ENCODE peak calls at places on chromosomes 2 and 18, in ten cellular contexts. C is NCI-H2081; R is transverse colon; B is pancreas; W is HuH-7.5; V is cardiac septum; X is fibroblast of mammary gland; J is left cardiac atrium; O is ELR; F is stimulated activated naive CD4-positive, alpha-beta T cell. K is an unnamed sample.

GRCh38 chr2:71800106-71800809 is 346.9 kb downstream of the DYSF start:
- DNase-seq in C (no peak), R (no peak), B (no peak), W (no peak), V (peak), X (no peak), J (no peak), O (no peak), F (no peak), K (no peak)

GRCh38 chr18:3478262-3478978 is 28.4 kb downstream of the TGIF1 start:
- DNase-seq in C (no peak), R (no peak), B (no peak), W (no peak), V (no peak), X (peak), J (no peak), O (peak), F (no peak), K (no peak)

GRCh38 chr18:44715841-44716240 is 35.2 kb downstream of the SETBP1 start:
- DNase-seq in C (peak), R (no peak), B (no peak), W (no peak), V (no peak), X (no peak), J (no peak), O (no peak), F (no peak), K (no peak)

GRCh38 chr2:174984561-174984960 is 20.6 kb downstream of the CHN1 start:
- DNase-seq in C (no peak), R (no peak), B (no peak), W (no peak), V (no peak), X (no peak), J (no peak), O (no peak), F (no peak), K (no peak)

GRCh38 chr2:240121190-240121589 is 14.9 kb downstream of the COPS9 start:
- DNase-seq in C (no peak), R (no peak), B (no peak), W (no peak), V (no peak), X (no peak), J (no peak), O (no peak), F (no peak), K (no peak)

GRCh38 chr2:127176371-127177311 is 43.5 kb downstream of the CYP27C1 start:
- DNase-seq in C (no peak), R (peak), B (no peak), W (no peak), V (peak), X (peak), J (peak), O (peak), F (no peak), K (no peak)

GRCh38 chr2:53512071-53512841 is 255.3 kb upstream of the CHAC2 start:
- DNase-seq in C (no peak), R (no peak), B (no peak), W (no peak), V (no peak), X (peak), J (no peak), O (peak), F (no peak), K (no peak)

GRCh38 chr18:7809455-7809854 is 242.3 kb downstream of the PTPRM start:
- DNase-seq in C (no peak), R (no peak), B (no peak), W (no peak), V (no peak), X (no peak), J (no peak), O (no peak), F (no peak), K (no peak)

GRCh38 chr2:227194219-227194618 is 29.8 kb downstream of the COL4A3 start:
- DNase-seq in C (no peak), R (no peak), B (no peak), W (no peak), V (no peak), X (no peak), J (no peak), O (no peak), F (no peak), K (no peak)

GRCh38 chr2:236167297-236168109 is 683 bp downstream of the GBX2 start:
- DNase-seq in C (peak), R (no peak), B (peak), W (peak), V (no peak), X (peak), J (no peak), O (peak), F (no peak), K (no peak)

GRCh38 chr18:12744103-12744502 is 41.3 kb downstream of the PSMG2 start:
- DNase-seq in C (peak), R (no peak), B (no peak), W (peak), V (no peak), X (peak), J (no peak), O (peak), F (no peak), K (peak)

GRCh38 chr2:113117594-113118262 is 9.7 kb upstream of the IL1RN start:
- DNase-seq in C (no peak), R (peak), B (no peak), W (no peak), V (no peak), X (peak), J (peak), O (peak), F (no peak), K (no peak)

GRCh38 chr18:57077786-57078552 is 68.9 kb upstream of the BOD1L2 start:
- DNase-seq in C (no peak), R (no peak), B (no peak), W (no peak), V (no peak), X (no peak), J (no peak), O (no peak), F (no peak), K (no peak)

GRCh38 chr2:177298191-177298590 is 33.7 kb upstream of the NFE2L2 start:
- DNase-seq in C (no peak), R (no peak), B (no peak), W (no peak), V (no peak), X (no peak), J (no peak), O (no peak), F (no peak), K (no peak)

GRCh38 chr2:24489465-24489864 is 1.6 kb upstream of the NCOA1 start:
- DNase-seq in C (no peak), R (no peak), B (no peak), W (no peak), V (no peak), X (no peak), J (no peak), O (no peak), F (no peak), K (no peak)

GRCh38 chr2:28904802-28905499 is 10.5 kb downstream of the WDR43 start:
- DNase-seq in C (no peak), R (no peak), B (no peak), W (no peak), V (no peak), X (no peak), J (no peak), O (no peak), F (no peak), K (no peak)

GRCh38 chr2:179745615-179746263 is 115.7 kb downstream of the ZNF385B start:
- DNase-seq in C (no peak), R (no peak), B (no peak), W (no peak), V (no peak), X (peak), J (peak), O (no peak), F (no peak), K (no peak)

K was measured in Panc1.